ENCODE peak calls at places on chromosomes 6 and 20, in four cellular contexts. X is HCT116, S is H1, Q is HepG2. N is an unnamed sample.

GRCh38 chr20:651713-652610 is 1.0 kb downstream of the SRXN1 start:
- DNase-seq in X (no peak), S (no peak), Q (no peak), N (no peak)

GRCh38 chr6:15227827-15228318 is 18.0 kb upstream of the JARID2 start:
- DNase-seq in X (no peak), S (no peak), Q (no peak), N (no peak)

GRCh38 chr6:162706236-162706635 is 21.3 kb downstream of the PRKN start:
- DNase-seq in X (no peak), S (no peak), Q (no peak), N (no peak)

GRCh38 chr6:41560440-41561192 is 14.4 kb downstream of the FOXP4 start:
- DNase-seq in X (no peak), S (no peak), Q (no peak), N (no peak)

GRCh38 chr20:56945057-56945456 is 316.0 kb downstream of the TFAP2C start:
- DNase-seq in X (no peak), S (no peak), Q (no peak), N (peak; percentile 77)

GRCh38 chr6:69865126-69865525 is 1.2 kb upstream of the COL19A1 start:
- DNase-seq in X (no peak), S (no peak), Q (no peak), N (no peak)

GRCh38 chr6:166954118-166954713 is 2.1 kb downstream of the RNASET2 start:
- DNase-seq in X (no peak), S (no peak), Q (no peak), N (no peak)

GRCh38 chr20:24895898-24896658 is 53.0 kb upstream of the CST7 start:
- DNase-seq in X (no peak), S (no peak), Q (no peak), N (no peak)

GRCh38 chr20:10916312-10916711 is 242.5 kb upstream of the JAG1 start:
- DNase-seq in X (no peak), S (no peak), Q (no peak), N (no peak)

GRCh38 chr6:131916847-131917246 is 34.3 kb downstream of the CCN2 start:
- DNase-seq in X (no peak), S (no peak), Q (no peak), N (no peak)

GRCh38 chr6:143176090-143177021 is 115.7 kb downstream of the AIG1 start:
- DNase-seq in X (peak; percentile 19), S (no peak), Q (no peak), N (no peak)

GRCh38 chr6:29679962-29680361 is 990 bp downstream of the ZFP57 start:
- DNase-seq in X (no peak), S (no peak), Q (no peak), N (no peak)

GRCh38 chr6:157983439-157984119 is 1.9 kb downstream of the SYNJ2 start:
- DNase-seq in X (no peak), S (no peak), Q (no peak), N (no peak)

GRCh38 chr6:166222631-166223030 is 55.0 kb upstream of the TBXT start:
- DNase-seq in X (no peak), S (no peak), Q (no peak), N (no peak)

GRCh38 chr6:6912841-6913240 is 194.9 kb upstream of the RREB1 start:
- DNase-seq in X (no peak), S (no peak), Q (no peak), N (no peak)

GRCh38 chr20:36572701-36573102 is 695 bp upstream of the TGIF2 start:
- DNase-seq in X (no peak), S (no peak), Q (peak; percentile 65), N (peak; percentile 47)

GRCh38 chr6:125812394-125813231 is 21.9 kb downstream of the NCOA7 start:
- DNase-seq in X (no peak), S (no peak), Q (no peak), N (no peak)

GRCh38 chr6:20233007-20233730 is 20.9 kb upstream of the MBOAT1 start:
- DNase-seq in X (no peak), S (no peak), Q (no peak), N (no peak)

GRCh38 chr6:11536795-11537194 is 754 bp upstream of the TMEM170B start:
- DNase-seq in X (no peak), S (no peak), Q (no peak), N (no peak)

GRCh38 chr6:37340639-37340943 is 13.2 kb upstream of the RNF8 start:
- DNase-seq in X (no peak), S (no peak), Q (no peak), N (no peak)

GRCh38 chr6:92460133-92460532 is 959.2 kb downstream of the EPHA7 start:
- DNase-seq in X (no peak), S (no peak), Q (no peak), N (no peak)

GRCh38 chr20:50221501-50222323 is 31.1 kb downstream of the CEBPB start:
- DNase-seq in X (no peak), S (no peak), Q (no peak), N (no peak)

GRCh38 chr6:32844839-32845372 is 1.1 kb upstream of the PSMB8 start:
- DNase-seq in X (no peak), S (no peak), Q (no peak), N (no peak)

DNA sequence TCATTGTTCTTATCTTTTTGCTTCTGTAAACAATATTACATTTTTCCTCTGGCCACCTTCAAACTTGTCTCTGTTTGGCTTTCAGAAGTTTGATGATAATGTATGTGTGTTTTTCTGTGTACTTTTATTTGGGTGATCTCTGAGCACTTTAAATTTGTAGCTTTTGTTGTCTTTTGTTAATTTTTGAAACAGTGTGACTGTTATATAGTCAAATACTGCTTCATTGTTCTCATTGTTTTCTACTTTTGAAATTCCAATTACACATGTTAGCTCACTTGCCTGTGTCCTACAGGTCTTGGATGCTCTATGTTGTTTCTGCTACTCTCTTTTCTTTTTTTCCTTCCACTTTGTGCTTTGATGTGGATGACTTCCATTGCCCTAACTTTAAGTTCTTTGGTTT is 460.1 kb upstream of the KHDRBS2 start:
- DNase-seq in X (no peak), S (no peak), Q (peak; percentile 18), N (no peak)
- TF ChIP-seq JUND in X (no peak), S (no peak), Q (no peak), N (no peak)

GRCh38 chr6:100296810-100297544 is 167.7 kb downstream of the SIM1 start:
- DNase-seq in X (peak; percentile 74), S (no peak), Q (peak; percentile 50), N (no peak)

GRCh38 chr6:100301731-100302130 is 163.0 kb downstream of the SIM1 start:
- DNase-seq in X (no peak), S (no peak), Q (no peak), N (no peak)

GRCh38 chr6:100304575-100304974 is 160.1 kb downstream of the SIM1 start:
- DNase-seq in X (no peak), S (no peak), Q (no peak), N (no peak)

GRCh38 chr6:100305237-100305869 is 159.4 kb downstream of the SIM1 start:
- DNase-seq in X (no peak), S (no peak), Q (no peak), N (no peak)

DNA sequence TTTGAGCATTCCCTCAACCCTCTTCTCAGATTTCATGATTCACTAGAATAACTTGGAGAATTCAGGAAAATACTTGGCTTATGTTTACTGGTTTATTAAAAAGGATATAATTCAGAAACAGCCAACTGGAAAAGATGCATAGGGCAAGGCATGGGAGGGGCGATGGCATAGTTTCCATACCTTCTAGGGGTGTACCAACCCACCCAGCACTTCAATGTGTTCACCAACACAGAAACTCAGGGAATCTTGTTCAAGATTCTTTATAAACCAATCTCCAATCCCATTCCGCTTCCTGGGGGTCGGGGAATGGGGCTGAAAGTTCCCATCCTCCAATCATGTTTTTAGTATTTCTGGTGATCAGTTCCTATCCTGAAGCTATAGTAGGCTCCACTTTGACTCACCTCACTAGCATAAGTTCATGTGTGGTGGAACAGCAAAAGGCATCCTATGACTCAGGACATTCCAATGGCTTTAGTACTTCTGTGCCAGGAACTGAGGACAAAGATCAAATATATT is 164.4 kb downstream of the SIM1 start:
- DNase-seq in X (peak; percentile 96), S (no peak), Q (peak; percentile 71), N (peak; percentile 1)
- TF ChIP-seq JUND in X (peak; percentile 86), S (no peak), Q (no peak), N (no peak)

GRCh38 chr6:90719321-90720195 is 132.7 kb upstream of the MAP3K7 start:
- DNase-seq in X (no peak), S (no peak), Q (no peak), N (peak; percentile 7)

GRCh38 chr6:90720404-90720803 is 133.5 kb upstream of the MAP3K7 start:
- DNase-seq in X (no peak), S (no peak), Q (no peak), N (no peak)

DNA sequence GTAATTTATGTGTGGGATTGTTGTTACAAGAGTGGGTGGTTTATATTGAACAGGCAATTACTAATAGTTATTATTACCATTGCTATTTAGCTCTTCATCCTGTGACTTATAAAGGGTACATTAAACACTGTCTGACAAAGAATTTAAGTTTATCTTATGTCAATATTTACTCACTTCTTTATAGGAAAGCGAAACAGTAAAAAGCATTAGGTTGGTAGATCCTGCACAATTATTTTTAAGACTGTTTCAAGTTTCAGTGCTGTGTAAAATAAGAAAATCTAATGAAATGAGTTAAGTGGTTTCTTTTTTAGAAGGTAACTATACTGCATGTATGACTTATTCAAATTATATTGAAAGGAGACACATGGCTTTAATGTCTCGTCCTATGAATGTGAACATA is 135.8 kb upstream of the MAP3K7 start:
- DNase-seq in X (no peak), S (no peak), Q (no peak), N (no peak)
- TF ChIP-seq JUND in X (no peak), S (no peak), Q (no peak), N (no peak)

DNA sequence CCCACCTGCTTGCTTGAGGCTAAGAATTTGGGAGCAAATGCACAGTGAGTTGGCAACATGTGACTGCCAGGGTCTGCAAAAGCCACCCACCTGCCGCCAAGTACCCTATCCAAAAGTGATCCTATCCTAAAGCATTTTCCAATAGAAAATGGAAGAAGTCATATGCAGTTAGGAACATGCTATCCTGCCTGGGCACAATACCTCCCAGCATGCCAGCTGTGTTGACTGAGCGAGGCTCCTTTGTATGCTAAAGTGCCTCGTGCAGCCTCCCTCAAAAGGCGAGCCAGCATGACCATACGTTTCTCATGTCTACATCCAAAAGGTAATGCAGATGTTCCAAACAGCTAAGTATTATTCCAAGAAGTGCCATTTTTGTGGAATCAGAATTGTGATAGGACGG is 52.7 kb downstream of the TRAF3IP2 start:
- DNase-seq in X (no peak), S (no peak), Q (no peak), N (no peak)
- TF ChIP-seq JUND in X (no peak), S (no peak), Q (no peak), N (no peak)

DNA sequence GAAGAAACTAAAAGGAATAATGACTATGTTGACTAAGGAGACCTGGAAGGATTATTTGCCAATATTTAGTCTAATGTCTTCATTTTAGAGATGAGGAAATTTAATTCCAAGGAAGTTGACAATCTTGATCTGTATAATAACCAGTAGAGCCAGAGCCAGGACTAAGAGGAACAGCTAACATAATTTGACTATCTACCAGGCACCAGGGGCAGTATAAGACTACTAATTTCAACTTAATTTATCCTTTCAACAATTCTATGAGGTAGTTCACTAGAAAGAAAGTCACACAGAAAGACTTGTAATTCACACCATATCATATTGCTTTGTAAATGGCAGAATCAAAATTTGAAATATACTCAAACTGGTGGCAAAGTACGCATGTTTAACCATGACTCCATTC is 273.0 kb upstream of the STXBP5 start:
- DNase-seq in X (no peak), S (no peak), Q (peak; percentile 21), N (no peak)
- TF ChIP-seq JUND in X (no peak), S (no peak), Q (no peak), N (no peak)

N was measured in T47D.